ENCODE peak calls at places on chromosome 16, in four cellular contexts. One of them, this sample, is unnamed.

GRCh38 chr16:88617268-88618031 is 20.9 kb upstream of the IL17C start:
- DNase-seq in Peyer's patch: no peak
- DNase-seq in COR-L47: peak
- DNase-seq in activated T-cell treated with anti-CD3 and anti-CD28 coated beads for 1 hour: no peak
- DNase-seq in this sample: no peak

GRCh38 chr16:73019456-73020362 is 28.2 kb downstream of the ZFHX3 start:
- DNase-seq in COR-L47: no peak
- DNase-seq in Peyer's patch: peak
- DNase-seq in activated T-cell treated with anti-CD3 and anti-CD28 coated beads for 1 hour: no peak
- DNase-seq in this sample: peak

GRCh38 chr16:50267651-50268050 is 1.3 kb downstream of the ADCY7 start:
- DNase-seq in Peyer's patch: peak
- DNase-seq in COR-L47: no peak
- DNase-seq in activated T-cell treated with anti-CD3 and anti-CD28 coated beads for 1 hour: no peak
- DNase-seq in this sample: no peak

GRCh38 chr16:2086136-2086742 is 38.5 kb downstream of the TSC2 start:
- DNase-seq in COR-L47: no peak
- DNase-seq in activated T-cell treated with anti-CD3 and anti-CD28 coated beads for 1 hour: no peak
- DNase-seq in Peyer's patch: no peak
- DNase-seq in this sample: no peak

GRCh38 chr16:88657371-88657770 is 5.5 kb downstream of the MVD start:
- DNase-seq in Peyer's patch: no peak
- DNase-seq in activated T-cell treated with anti-CD3 and anti-CD28 coated beads for 1 hour: no peak
- DNase-seq in COR-L47: no peak
- DNase-seq in this sample: no peak

GRCh38 chr16:86713021-86713631 is 134.8 kb downstream of the FOXL1 start:
- DNase-seq in activated T-cell treated with anti-CD3 and anti-CD28 coated beads for 1 hour: no peak
- DNase-seq in Peyer's patch: no peak
- DNase-seq in COR-L47: no peak
- DNase-seq in this sample: no peak

GRCh38 chr16:14286381-14287230 is 215.5 kb downstream of the MRTFB start:
- DNase-seq in COR-L47: no peak
- DNase-seq in Peyer's patch: peak
- DNase-seq in activated T-cell treated with anti-CD3 and anti-CD28 coated beads for 1 hour: no peak
- DNase-seq in this sample: no peak

GRCh38 chr16:15988268-15989013 is 39.0 kb downstream of the ABCC1 start:
- DNase-seq in COR-L47: no peak
- DNase-seq in activated T-cell treated with anti-CD3 and anti-CD28 coated beads for 1 hour: no peak
- DNase-seq in Peyer's patch: no peak
- DNase-seq in this sample: peak

GRCh38 chr16:30094541-30095165 is 1.4 kb downstream of the YPEL3 start:
- DNase-seq in Peyer's patch: no peak
- DNase-seq in COR-L47: no peak
- DNase-seq in activated T-cell treated with anti-CD3 and anti-CD28 coated beads for 1 hour: no peak
- DNase-seq in this sample: no peak

GRCh38 chr16:21166561-21166961 is 8.1 kb downstream of the LDAF1 start:
- DNase-seq in activated T-cell treated with anti-CD3 and anti-CD28 coated beads for 1 hour: no peak
- DNase-seq in COR-L47: no peak
- DNase-seq in Peyer's patch: no peak
- DNase-seq in this sample: no peak

GRCh38 chr16:58937661-58938060 is 203.5 kb upstream of the GOT2 start:
- DNase-seq in COR-L47: no peak
- DNase-seq in activated T-cell treated with anti-CD3 and anti-CD28 coated beads for 1 hour: no peak
- DNase-seq in Peyer's patch: no peak
- DNase-seq in this sample: no peak

GRCh38 chr16:69112285-69113129 is 7.1 kb downstream of the HAS3 start:
- DNase-seq in Peyer's patch: peak
- DNase-seq in COR-L47: peak
- DNase-seq in activated T-cell treated with anti-CD3 and anti-CD28 coated beads for 1 hour: no peak
- DNase-seq in this sample: peak

GRCh38 chr16:75909746-75910145 is 183.5 kb upstream of the CPHXL start:
- DNase-seq in COR-L47: no peak
- DNase-seq in activated T-cell treated with anti-CD3 and anti-CD28 coated beads for 1 hour: no peak
- DNase-seq in Peyer's patch: no peak
- DNase-seq in this sample: no peak

GRCh38 chr16:86511317-86512161 is 1.2 kb downstream of the FOXF1 start:
- DNase-seq in activated T-cell treated with anti-CD3 and anti-CD28 coated beads for 1 hour: no peak
- DNase-seq in COR-L47: no peak
- DNase-seq in Peyer's patch: no peak
- DNase-seq in this sample: no peak

GRCh38 chr16:21169249-21169981 is 10.9 kb downstream of the LDAF1 start:
- DNase-seq in Peyer's patch: no peak
- DNase-seq in activated T-cell treated with anti-CD3 and anti-CD28 coated beads for 1 hour: no peak
- DNase-seq in COR-L47: no peak
- DNase-seq in this sample: peak

GRCh38 chr16:66267287-66268137 is 99.0 kb upstream of the CDH5 start:
- DNase-seq in Peyer's patch: peak
- DNase-seq in COR-L47: no peak
- DNase-seq in activated T-cell treated with anti-CD3 and anti-CD28 coated beads for 1 hour: no peak
- DNase-seq in this sample: no peak

GRCh38 chr16:4316732-4317461 is 1.0 kb downstream of the GLIS2 start:
- DNase-seq in Peyer's patch: no peak
- DNase-seq in COR-L47: peak
- DNase-seq in activated T-cell treated with anti-CD3 and anti-CD28 coated beads for 1 hour: no peak
- DNase-seq in this sample: no peak

GRCh38 chr16:79902351-79902750 is 301.8 kb upstream of the MAF start:
- DNase-seq in COR-L47: no peak
- DNase-seq in Peyer's patch: no peak
- DNase-seq in activated T-cell treated with anti-CD3 and anti-CD28 coated beads for 1 hour: no peak
- DNase-seq in this sample: peak

GRCh38 chr16:24005577-24005976 is 169.8 kb downstream of the PRKCB start:
- DNase-seq in activated T-cell treated with anti-CD3 and anti-CD28 coated beads for 1 hour: no peak
- DNase-seq in Peyer's patch: no peak
- DNase-seq in COR-L47: no peak
- DNase-seq in this sample: no peak

GRCh38 chr16:2176047-2176446 is 20.4 kb downstream of the CASKIN1 start:
- DNase-seq in COR-L47: no peak
- DNase-seq in activated T-cell treated with anti-CD3 and anti-CD28 coated beads for 1 hour: no peak
- DNase-seq in Peyer's patch: no peak
- DNase-seq in this sample: no peak

GRCh38 chr16:10181196-10182162 is 749 bp downstream of the GRIN2A start:
- DNase-seq in COR-L47: no peak
- DNase-seq in Peyer's patch: peak
- DNase-seq in activated T-cell treated with anti-CD3 and anti-CD28 coated beads for 1 hour: no peak
- DNase-seq in this sample: peak

GRCh38 chr16:30761928-30762902 is at the start of the genes CFAP119 and RNF40:
- DNase-seq in activated T-cell treated with anti-CD3 and anti-CD28 coated beads for 1 hour: peak
- DNase-seq in COR-L47: peak
- DNase-seq in Peyer's patch: peak
- DNase-seq in this sample: peak

GRCh38 chr16:11229432-11229831 is 26.6 kb downstream of the SOCS1 start:
- DNase-seq in Peyer's patch: no peak
- DNase-seq in COR-L47: no peak
- DNase-seq in activated T-cell treated with anti-CD3 and anti-CD28 coated beads for 1 hour: no peak
- DNase-seq in this sample: no peak

GRCh38 chr16:21211486-21211885 is at the start of gene ZP2:
- DNase-seq in Peyer's patch: no peak
- DNase-seq in activated T-cell treated with anti-CD3 and anti-CD28 coated beads for 1 hour: no peak
- DNase-seq in COR-L47: no peak
- DNase-seq in this sample: no peak